ENCODE peak calls at places on chromosomes 3 and 15, in six cellular contexts. L is HepG2, U is IMR-90, G is uterus, X is A549, N is upper lobe of left lung. D is an unnamed sample. For H3K4me1, the result is how much of the 10 kb centered on the place peaks cover.

GRCh38 chr15:91271565-91272153 is 171.6 kb downstream of the SV2B start:
- DNase-seq in L (peak), U (peak), G (peak), X (peak), N (no peak), D (no peak)

GRCh38 chr3:143822374-143822773 is 25.9 kb downstream of the SLC9A9 start:
- DNase-seq in L (no peak), U (no peak), G (no peak), X (no peak), N (no peak), D (no peak)

GRCh38 chr15:29925227-29926082 is 103.2 kb upstream of the TJP1 start:
- DNase-seq in L (peak), U (peak), G (peak), X (peak), N (no peak), D (peak)

GRCh38 chr3:95460274-95460673 is 1354.1 kb upstream of the EPHA6 start:
- DNase-seq in L (no peak), U (no peak), G (no peak), X (no peak), N (no peak), D (peak)

GRCh38 chr3:129526121-129526900 is 2.1 kb upstream of the RHO start:
- DNase-seq in L (no peak), U (peak), G (no peak), X (no peak), N (no peak), D (no peak)

GRCh38 chr3:66582721-66583141 is 81.9 kb upstream of the LRIG1 start:
- DNase-seq in L (no peak), U (no peak), G (no peak), X (no peak), N (peak), D (no peak)

GRCh38 chr3:63513801-63514200 is 138.7 kb upstream of the SNTN start:
- DNase-seq in L (no peak), U (no peak), G (no peak), X (no peak), N (no peak), D (no peak)

GRCh38 chr3:177694316-177694715 is 497.0 kb upstream of the TBL1XR1 start:
- DNase-seq in L (no peak), U (peak), G (no peak), X (no peak), N (no peak), D (no peak)

DNA sequence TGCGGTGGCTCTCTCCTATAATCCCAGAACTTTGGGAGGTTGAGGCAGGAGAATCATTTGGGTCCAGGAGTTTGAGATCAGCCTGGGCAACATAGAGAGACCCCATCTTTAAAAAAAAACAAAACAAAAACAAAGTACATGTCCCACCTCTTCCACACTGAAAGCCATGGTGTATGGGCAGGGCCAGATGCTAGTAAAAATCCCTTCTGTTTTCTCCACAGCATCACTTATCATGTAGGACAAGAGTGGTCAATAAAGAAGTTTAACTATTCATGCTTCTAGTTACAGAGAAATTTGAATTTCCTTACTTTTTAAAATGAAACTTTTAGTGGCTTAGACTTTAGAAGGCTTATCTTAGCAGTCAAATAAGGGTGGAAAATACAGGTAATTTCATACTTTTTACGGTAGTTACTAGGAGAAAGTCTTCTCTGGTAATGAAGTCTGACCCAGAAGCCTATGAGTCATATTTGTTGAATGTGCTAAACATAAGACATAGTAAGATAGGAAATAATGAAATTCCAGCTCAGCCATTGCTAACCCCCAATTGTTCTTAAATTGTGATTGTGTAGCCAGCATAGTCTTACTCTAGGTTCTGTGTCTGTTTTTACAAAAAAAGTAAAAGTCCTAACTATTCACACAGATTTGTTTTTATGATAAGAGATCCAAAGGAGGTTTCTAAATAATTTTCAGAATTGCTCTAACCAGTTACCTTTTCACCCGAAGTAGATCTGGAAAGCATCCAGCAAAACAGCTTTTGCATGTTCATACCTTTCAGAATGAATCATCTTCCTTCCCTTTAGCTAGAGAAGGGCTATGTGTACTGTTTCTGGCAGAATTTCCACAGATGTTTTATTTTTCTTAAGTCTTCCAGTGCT is 16.4 kb upstream of the ZNF609 start:
- DNase-seq in L (peak), U (peak), G (no peak), X (peak), N (no peak), D (no peak)
- TF ChIP-seq POLR2A in L (no peak), U (no peak), G (no peak), X (no peak), N (no peak), D (no peak)

DNA sequence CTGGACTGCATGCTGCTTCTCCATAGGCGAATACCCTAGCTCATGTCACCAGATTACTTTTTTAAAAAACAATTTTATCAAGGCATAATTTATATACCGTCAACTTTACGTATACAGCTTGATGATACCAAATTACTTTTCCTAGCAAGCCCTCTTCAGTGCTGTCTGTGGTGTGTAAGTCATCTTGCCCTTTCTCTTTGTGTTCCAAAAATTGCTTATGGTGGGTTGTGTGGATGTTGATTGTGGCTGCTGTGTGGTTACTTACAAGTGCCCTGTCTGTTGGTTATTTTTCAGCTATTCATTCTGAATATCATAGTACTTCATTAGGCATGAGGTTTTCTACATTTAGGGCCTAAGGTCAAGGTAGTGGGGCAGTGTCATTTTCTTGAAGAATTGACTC is 12.8 kb downstream of the TMOD3 start:
- DNase-seq in L (no peak), U (no peak), G (no peak), X (no peak), N (no peak), D (no peak)
- H3K4me1 ChIP-seq in L (half or more), U (under half), G (under half), X (half or more), N (half or more), D (under half)

DNA sequence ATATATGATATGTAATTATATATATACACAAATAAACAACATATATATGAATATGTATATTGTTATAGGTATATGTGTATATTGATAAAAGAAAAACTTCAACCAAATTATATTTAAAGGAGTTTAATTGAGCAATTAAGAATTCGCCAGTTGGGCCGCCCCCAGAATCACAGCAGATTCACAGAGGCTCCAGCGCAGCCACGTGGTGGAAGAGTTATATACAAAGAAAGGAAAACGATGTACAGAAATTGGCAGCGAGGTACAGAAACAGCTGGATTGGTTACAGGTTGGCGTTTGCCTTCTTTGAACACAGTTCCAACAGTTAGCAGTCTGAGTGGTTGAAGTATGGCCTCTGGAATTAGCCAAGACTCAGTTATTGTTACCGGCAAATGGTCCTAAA is 137.3 kb upstream of the SLC24A5 start:
- DNase-seq in L (no peak), U (no peak), G (no peak), X (no peak), N (no peak), D (no peak)
- TF ChIP-seq CTCF in L (no peak), U (no peak), G (no peak), X (no peak), N (no peak), D (no peak)

GRCh38 chr3:50157821-50158556 is 2.9 kb downstream of the SEMA3F start:
- DNase-seq in L (no peak), U (peak), G (no peak), X (no peak), N (no peak), D (no peak)

GRCh38 chr3:50155891-50156290 is 767 bp downstream of the SEMA3F start:
- DNase-seq in L (no peak), U (no peak), G (no peak), X (no peak), N (no peak), D (no peak)

GRCh38 chr3:50156549-50156948 is 1.4 kb downstream of the SEMA3F start:
- DNase-seq in L (no peak), U (no peak), G (no peak), X (no peak), N (no peak), D (no peak)

GRCh38 chr3:50155491-50155878 is 361 bp downstream of the SEMA3F start:
- DNase-seq in L (no peak), U (no peak), G (no peak), X (no peak), N (no peak), D (no peak)

DNA sequence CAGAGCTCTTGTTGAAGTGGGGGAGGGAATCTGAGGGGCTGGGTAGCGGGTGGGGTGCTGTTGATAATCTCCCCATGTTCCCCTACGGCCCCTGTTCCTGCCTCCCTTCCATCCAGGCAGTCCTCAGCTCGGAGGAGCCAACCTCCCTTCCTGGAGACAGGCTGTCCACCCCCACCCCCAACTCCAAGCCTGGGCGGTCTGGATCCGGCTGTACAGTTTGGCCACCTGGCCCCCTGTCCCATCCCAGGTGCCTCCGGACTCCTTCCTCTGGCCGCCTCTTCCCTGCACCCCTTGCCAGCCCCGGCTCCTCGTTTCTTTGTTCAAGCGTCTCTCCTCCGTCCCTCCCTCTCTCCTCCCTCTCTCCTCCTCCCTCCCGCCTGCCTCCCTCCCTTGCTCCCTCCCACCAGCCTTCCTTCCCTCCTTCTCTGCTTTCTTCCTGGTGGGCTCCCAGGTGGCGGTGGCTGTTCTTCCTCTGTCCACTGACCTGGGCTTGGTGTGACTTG is 1.9 kb downstream of the SEMA3F start:
- DNase-seq in L (no peak), U (peak), G (no peak), X (peak), N (no peak), D (no peak)
- TF ChIP-seq POLR2A in L (no peak), U (no peak), G (no peak), X (no peak), N (no peak), D (no peak)

D was measured in right lobe of liver.